ENCODE peak calls at places on chromosomes 1 and 21, in five cellular contexts. D is IMR-90, Z is mesendoderm, E is H1, V is mesenchymal stem cell. C is an unnamed sample.

GRCh38 chr21:34517491-34518245 is 5.7 kb upstream of the KCNE1 start:
- DNase-seq in D (no peak), Z (peak; percentile 71), E (no peak), V (peak; percentile 36), C (no peak)

GRCh38 chr1:246769306-246769705 is 45.1 kb downstream of the SCCPDH start:
- DNase-seq in D (peak; percentile 97), Z (no peak), E (no peak), V (no peak), C (no peak)

GRCh38 chr1:87644500-87645245 is 316.0 kb downstream of the LMO4 start:
- DNase-seq in D (peak; percentile 71), Z (peak; percentile 75), E (no peak), V (peak; percentile 8), C (no peak)

GRCh38 chr1:200075938-200076546 is 48.5 kb downstream of the NR5A2 start:
- DNase-seq in D (peak; percentile 79), Z (peak; percentile 72), E (no peak), V (peak; percentile 81), C (no peak)

GRCh38 chr1:161727343-161727924 is 6.1 kb downstream of the FCRLB start:
- DNase-seq in D (peak; percentile 84), Z (no peak), E (no peak), V (peak; percentile 89), C (no peak)

GRCh38 chr1:227227761-227228160 is 90.5 kb downstream of the CDC42BPA start:
- DNase-seq in D (no peak), Z (no peak), E (no peak), V (no peak), C (no peak)

GRCh38 chr1:25253911-25254310 is 6.7 kb upstream of the RSRP1 start:
- DNase-seq in D (peak; percentile 70), Z (peak; percentile 95), E (no peak), V (peak; percentile 87), C (no peak)

GRCh38 chr1:202794049-202794725 is 14.0 kb downstream of the KDM5B start:
- DNase-seq in D (no peak), Z (no peak), E (no peak), V (no peak), C (no peak)

GRCh38 chr1:9426291-9426711 is 113.0 kb upstream of the SLC25A33 start:
- DNase-seq in D (no peak), Z (no peak), E (no peak), V (peak; percentile 63), C (no peak)

GRCh38 chr1:112997781-112998180 is 41.8 kb upstream of the SLC16A1 start:
- DNase-seq in D (peak; percentile 20), Z (no peak), E (no peak), V (no peak), C (no peak)

GRCh38 chr21:23740463-23740862 is 1866.8 kb downstream of the MRPL39 start:
- DNase-seq in D (no peak), Z (peak; percentile 22), E (no peak), V (no peak), C (no peak)

GRCh38 chr1:9455487-9456237 is 83.6 kb upstream of the SLC25A33 start:
- DNase-seq in D (peak; percentile 56), Z (peak; percentile 90), E (peak; percentile 54), V (peak; percentile 70), C (peak; percentile 67)

GRCh38 chr21:34909492-34910292 is 139.4 kb downstream of the RUNX1 start:
- DNase-seq in D (peak; percentile 51), Z (peak; percentile 31), E (no peak), V (peak; percentile 21), C (no peak)

GRCh38 chr1:156414440-156415064 is 45.5 kb downstream of the RHBG start:
- DNase-seq in D (no peak), Z (no peak), E (no peak), V (no peak), C (no peak)

GRCh38 chr1:33928256-33928655 is 64.4 kb downstream of the HMGB4 start:
- DNase-seq in D (peak; percentile 2), Z (no peak), E (no peak), V (no peak), C (no peak)

GRCh38 chr1:2935184-2935583 is 86.1 kb upstream of the ACTRT2 start:
- DNase-seq in D (no peak), Z (no peak), E (no peak), V (no peak), C (no peak)

GRCh38 chr1:65813956-65814355 is 21.3 kb downstream of the PDE4B start:
- DNase-seq in D (peak; percentile 49), Z (no peak), E (no peak), V (no peak), C (no peak)

GRCh38 chr1:37338658-37339057 is 135.7 kb upstream of the ZC3H12A start:
- DNase-seq in D (no peak), Z (no peak), E (no peak), V (no peak), C (no peak)

GRCh38 chr1:52842643-52843310 is at the start of gene ZYG11A:
- DNase-seq in D (peak; percentile 77), Z (peak; percentile 89), E (peak; percentile 56), V (peak; percentile 89), C (peak; percentile 54)

GRCh38 chr1:3566004-3566885 is 45.1 kb downstream of the MEGF6 start:
- DNase-seq in D (no peak), Z (no peak), E (no peak), V (no peak), C (no peak)

GRCh38 chr1:198681831-198682756 is 43.3 kb downstream of the PTPRC start:
- DNase-seq in D (peak; percentile 93), Z (peak; percentile 80), E (no peak), V (peak; percentile 97), C (peak; percentile 33)

GRCh38 chr1:40897499-40897898 is 35.3 kb upstream of the CITED4 start:
- DNase-seq in D (peak; percentile 50), Z (no peak), E (no peak), V (peak; percentile 39), C (no peak)

GRCh38 chr1:90387825-90388224 is 329.3 kb downstream of the BARHL2 start:
- DNase-seq in D (no peak), Z (no peak), E (no peak), V (no peak), C (peak; percentile 26)

GRCh38 chr1:119379117-119379516 is 10.5 kb downstream of the HAO2 start:
- DNase-seq in D (no peak), Z (no peak), E (no peak), V (no peak), C (no peak)

GRCh38 chr1:225427249-225428065 is at the start of gene LBR:
- DNase-seq in D (peak; percentile 16), Z (no peak), E (no peak), V (peak; percentile 62), C (peak; percentile 40)

GRCh38 chr1:241357366-241358305 is 631 bp upstream of the RGS7 start:
- DNase-seq in D (no peak), Z (peak; percentile 3), E (no peak), V (no peak), C (no peak)

GRCh38 chr1:201307760-201308499 is 24.6 kb downstream of the PKP1 start:
- DNase-seq in D (no peak), Z (peak; percentile 65), E (no peak), V (no peak), C (no peak)

GRCh38 chr1:70455291-70455690 is 44.2 kb downstream of the CTH start:
- DNase-seq in D (no peak), Z (no peak), E (no peak), V (no peak), C (no peak)

GRCh38 chr1:8018492-8019228 is 7.4 kb downstream of the ERRFI1 start:
- DNase-seq in D (no peak), Z (peak; percentile 68), E (no peak), V (peak; percentile 28), C (peak; percentile 83)

GRCh38 chr1:24424990-24425389 is 9.4 kb downstream of the NIPAL3 start:
- DNase-seq in D (no peak), Z (no peak), E (no peak), V (no peak), C (no peak)

DNA sequence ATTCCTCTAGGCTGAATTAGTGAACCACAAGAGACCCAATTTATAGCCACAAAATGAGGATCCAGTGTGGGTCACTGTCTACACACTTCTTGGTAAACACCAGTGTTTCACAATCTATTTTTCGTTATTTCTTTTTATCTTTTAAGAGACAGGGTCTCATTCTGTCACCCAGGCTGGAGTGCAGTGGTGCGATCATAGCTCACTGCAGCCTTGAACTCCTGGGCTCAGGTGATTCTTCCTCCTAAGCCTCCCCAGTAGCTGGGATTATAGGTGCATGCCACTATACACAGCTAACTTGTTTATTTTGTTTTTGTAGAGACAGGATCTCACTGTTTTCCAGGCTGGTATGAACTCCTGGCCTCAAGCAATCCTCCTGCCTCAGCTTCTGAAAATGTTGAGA is 29.3 kb upstream of the SLC45A3 start:
- DNase-seq in D (no peak), Z (no peak), E (no peak), V (no peak), C (no peak)
- H3K18ac ChIP-seq in D (no peak overlapping the region), Z (no peak overlapping the region), E (no peak overlapping the region), V (no peak overlapping the region), C (no peak overlapping the region)

DNA sequence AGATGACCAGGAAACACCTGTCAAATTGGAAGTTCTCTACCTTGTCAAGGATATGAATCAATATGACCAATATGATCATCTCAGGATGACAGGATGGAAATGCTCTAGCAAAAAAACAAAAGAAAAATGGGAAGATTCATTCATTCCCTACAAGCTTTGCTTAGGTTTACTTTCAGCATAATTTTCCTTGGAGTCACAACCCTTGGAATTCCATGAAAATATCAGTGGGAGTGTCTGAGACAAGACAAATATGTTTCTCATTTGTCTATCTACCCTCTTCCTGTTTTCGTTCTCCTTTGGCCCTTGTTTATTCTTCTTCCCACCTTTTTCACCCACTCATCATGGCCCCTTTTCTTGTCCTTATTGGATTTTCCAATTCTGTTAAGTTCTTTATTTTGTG is 50.6 kb downstream of the COLGALT2 start:
- DNase-seq in D (peak; percentile 59), Z (no peak), E (no peak), V (no peak), C (no peak)
- H2BK15ac ChIP-seq in D (peak overlapping the region; percentile 93), Z (no peak overlapping the region), E (no peak overlapping the region), V (no peak overlapping the region), C (no peak overlapping the region)

DNA sequence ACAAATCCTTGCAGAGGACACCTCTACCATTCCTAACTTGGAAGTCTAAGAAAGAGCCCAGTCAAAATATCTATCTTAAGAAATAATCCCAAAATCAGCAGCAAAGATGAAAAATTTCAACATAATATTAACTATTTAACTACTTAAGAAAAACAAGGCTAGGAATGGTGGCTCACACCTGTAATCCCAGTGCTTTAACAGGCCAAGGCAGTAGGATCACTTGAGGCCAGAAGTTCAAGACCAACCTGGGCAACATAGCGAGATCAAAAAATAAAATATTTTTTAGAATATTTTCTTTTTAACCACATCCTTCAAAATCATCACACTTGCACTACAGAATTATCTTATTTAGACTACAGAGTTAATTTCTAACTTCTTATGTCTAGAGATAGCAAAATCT is 4.9 kb downstream of the CNN3 start:
- DNase-seq in D (no peak), Z (no peak), E (no peak), V (no peak), C (no peak)
- H3K4me3 ChIP-seq in D (no peak overlapping the region), Z (no peak overlapping the region), E (no peak overlapping the region), V (no peak overlapping the region), C (no peak overlapping the region)

GRCh38 chr1:177567393-177567792 is 396.6 kb downstream of the BRINP2 start:
- DNase-seq in D (peak; percentile 8), Z (peak; percentile 40), E (no peak), V (no peak), C (no peak)

GRCh38 chr1:177569476-177569875 is 398.7 kb downstream of the BRINP2 start:
- DNase-seq in D (peak; percentile 6), Z (no peak), E (no peak), V (no peak), C (no peak)

GRCh38 chr1:177571485-177572076 is 398.3 kb downstream of the SEC16B start:
- DNase-seq in D (no peak), Z (no peak), E (no peak), V (no peak), C (no peak)

GRCh38 chr1:177568702-177569101 is 397.9 kb downstream of the BRINP2 start:
- DNase-seq in D (no peak), Z (peak; percentile 46), E (no peak), V (no peak), C (peak; percentile 47)

GRCh38 chr1:177571076-177571475 is 398.8 kb downstream of the SEC16B start:
- DNase-seq in D (no peak), Z (peak; percentile 62), E (no peak), V (no peak), C (no peak)
- H3K18ac ChIP-seq in D (no peak overlapping the region), Z (no peak overlapping the region), E (no peak overlapping the region), V (no peak overlapping the region), C (no peak overlapping the region)